ENCODE peak calls at places on chromosomes 6 and 20, in five cellular contexts. G is hepatocyte, C is uterus, Z is PC-9, B is SJSA1. I is an unnamed sample.

GRCh38 chr6:38705924-38706323 is 3.0 kb upstream of the GLO1 start:
- DNase-seq in G (no peak), Z (no peak), C (no peak), B (no peak), I (no peak)

GRCh38 chr20:8155848-8156602 is 24.0 kb downstream of the PLCB1 start:
- DNase-seq in C (no peak), B (no peak), G (no peak), Z (peak), I (no peak)

GRCh38 chr20:10505320-10506226 is 70.5 kb downstream of the SLX4IP start:
- DNase-seq in B (peak), C (peak), Z (no peak), G (peak), I (no peak)

GRCh38 chr20:62320581-62321354 is 18.0 kb downstream of the ADRM1 start:
- DNase-seq in Z (no peak), B (no peak), G (peak), C (no peak), I (no peak)

GRCh38 chr20:1579488-1579887 is 22.0 kb upstream of the SIRPD start:
- DNase-seq in Z (peak), B (no peak), G (peak), C (no peak), I (no peak)

GRCh38 chr20:50110141-50111047 is 2.6 kb downstream of the UBE2V1 start:
- DNase-seq in Z (peak), B (no peak), G (peak), C (no peak), I (peak)

GRCh38 chr6:7106752-7107577 is 796 bp upstream of the RREB1 start:
- DNase-seq in Z (no peak), B (peak), G (peak), C (peak), I (peak)

GRCh38 chr6:125230674-125231073 is 71.1 kb downstream of the HDDC2 start:
- DNase-seq in C (no peak), Z (no peak), B (no peak), G (no peak), I (no peak)

GRCh38 chr6:133286765-133287164 is 45.6 kb downstream of the EYA4 start:
- DNase-seq in G (peak), B (no peak), C (no peak), Z (no peak), I (no peak)

GRCh38 chr20:17225891-17226409 is 890 bp upstream of the PCSK2 start:
- DNase-seq in B (no peak), Z (no peak), G (peak), C (no peak), I (peak)

GRCh38 chr20:17579369-17580039 is 9.6 kb downstream of the DSTN start:
- DNase-seq in B (no peak), C (no peak), Z (no peak), G (no peak), I (no peak)

GRCh38 chr20:43975096-43975768 is 60.6 kb downstream of the TOX2 start:
- DNase-seq in Z (peak), B (peak), G (no peak), C (no peak), I (no peak)

GRCh38 chr6:108993876-108994275 is 100.8 kb downstream of the SESN1 start:
- DNase-seq in B (no peak), Z (no peak), C (no peak), G (no peak), I (no peak)

GRCh38 chr6:73519943-73520687 is 717 bp downstream of the EEF1A1 start:
- DNase-seq in Z (peak), B (peak), G (peak), C (peak), I (peak)

GRCh38 chr6:121896771-121897170 is 461.3 kb downstream of the GJA1 start:
- DNase-seq in C (no peak), B (no peak), G (no peak), Z (no peak), I (no peak)

GRCh38 chr6:23174781-23175361 is 605.5 kb downstream of the HDGFL1 start:
- DNase-seq in Z (peak), B (peak), C (no peak), G (no peak), I (no peak)

GRCh38 chr20:38499366-38499765 is 26.7 kb downstream of the RALGAPB start:
- DNase-seq in C (no peak), B (no peak), Z (no peak), G (no peak), I (no peak)

GRCh38 chr20:38501858-38502431 is 29.3 kb downstream of the RALGAPB start:
- DNase-seq in B (no peak), C (no peak), Z (no peak), G (no peak), I (no peak)

GRCh38 chr20:38498909-38499308 is 26.3 kb downstream of the RALGAPB start:
- DNase-seq in B (no peak), C (no peak), G (no peak), Z (no peak), I (no peak)

GRCh38 chr20:38497246-38497645 is 24.6 kb downstream of the RALGAPB start:
- DNase-seq in B (peak), C (no peak), G (no peak), Z (no peak), I (no peak)
- H3K4me3 ChIP-seq in B (no peak), C (no peak), G (no peak), Z (no peak), I (no peak)

GRCh38 chr6:76000629-76001028 is 71.8 kb downstream of the IMPG1 start:
- DNase-seq in C (no peak), B (no peak), Z (no peak), G (no peak), I (no peak)
- H3K4me3 ChIP-seq in C (no peak), B (no peak), Z (no peak), G (no peak), I (no peak)

DNA sequence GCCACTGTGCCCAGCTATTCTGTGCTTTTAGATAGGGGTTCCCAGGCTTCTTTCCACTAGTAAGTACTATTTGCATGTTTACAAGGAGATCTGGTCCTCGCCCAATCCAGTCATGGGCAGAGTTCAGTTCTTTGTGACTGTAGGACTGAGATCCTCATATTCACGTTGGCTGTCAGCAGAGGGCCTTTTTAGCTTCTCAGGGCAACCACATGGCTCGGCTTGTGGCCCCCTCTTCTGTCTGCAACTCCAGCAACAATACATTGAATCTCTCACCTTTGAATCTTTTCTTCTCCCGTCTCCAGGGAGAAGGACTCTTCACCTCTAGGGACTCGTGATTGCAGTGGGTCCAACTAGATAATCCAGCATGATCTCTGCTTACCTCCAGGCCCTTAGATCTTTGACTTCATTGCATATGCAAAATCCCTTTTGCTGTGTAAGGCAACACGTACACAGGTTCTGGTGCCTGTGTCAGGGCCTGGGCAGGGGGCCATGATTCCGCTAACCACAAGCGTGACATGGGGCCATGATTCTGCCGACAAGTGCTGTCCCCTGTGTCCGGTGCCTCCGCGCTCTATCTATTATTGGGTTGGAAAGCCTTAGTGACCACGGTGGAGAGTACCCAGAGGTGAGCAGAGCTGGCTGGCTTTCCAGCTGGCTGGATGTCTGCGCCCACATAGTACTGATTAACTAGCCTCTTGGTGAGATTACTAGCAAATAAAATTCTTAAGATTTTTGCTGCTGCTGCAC is 5.1 kb downstream of the CCR6 start:
- DNase-seq in Z (no peak), C (no peak), G (no peak), B (no peak), I (no peak)
- H3K4me3 ChIP-seq in Z (no peak), C (no peak), G (no peak), B (no peak), I (no peak)

GRCh38 chr6:16657768-16658167 is 103.5 kb downstream of the ATXN1 start:
- DNase-seq in Z (no peak), B (no peak), G (no peak), C (no peak), I (no peak)
- H3K4me3 ChIP-seq in Z (no peak), B (no peak), G (no peak), C (no peak), I (no peak)

DNA sequence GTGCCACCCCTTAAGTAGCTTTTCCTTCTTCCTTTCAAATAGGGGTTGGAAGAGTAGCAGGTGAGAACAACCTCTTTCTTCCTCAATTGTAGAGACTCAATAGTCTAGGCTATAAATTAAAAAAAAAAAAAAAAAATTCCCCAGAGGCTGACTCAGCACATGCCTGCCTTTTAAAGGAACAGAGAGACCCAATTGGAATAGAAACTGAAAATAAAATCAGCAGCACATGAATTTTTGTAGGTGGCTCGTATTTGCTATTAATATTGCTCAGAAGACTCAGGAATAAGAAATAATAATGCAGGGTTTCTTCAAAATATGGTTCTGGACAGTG is 19.3 kb downstream of the TOP1 start:
- DNase-seq in B (peak), G (no peak), C (no peak), Z (peak), I (no peak)
- H3K4me3 ChIP-seq in B (no peak), G (no peak), C (no peak), Z (peak), I (no peak)

GRCh38 chr6:15440040-15440439 is 194.2 kb downstream of the JARID2 start:
- DNase-seq in B (no peak), C (no peak), Z (no peak), G (no peak), I (no peak)
- H3K4me3 ChIP-seq in B (no peak), C (no peak), Z (no peak), G (no peak), I (no peak)

DNA sequence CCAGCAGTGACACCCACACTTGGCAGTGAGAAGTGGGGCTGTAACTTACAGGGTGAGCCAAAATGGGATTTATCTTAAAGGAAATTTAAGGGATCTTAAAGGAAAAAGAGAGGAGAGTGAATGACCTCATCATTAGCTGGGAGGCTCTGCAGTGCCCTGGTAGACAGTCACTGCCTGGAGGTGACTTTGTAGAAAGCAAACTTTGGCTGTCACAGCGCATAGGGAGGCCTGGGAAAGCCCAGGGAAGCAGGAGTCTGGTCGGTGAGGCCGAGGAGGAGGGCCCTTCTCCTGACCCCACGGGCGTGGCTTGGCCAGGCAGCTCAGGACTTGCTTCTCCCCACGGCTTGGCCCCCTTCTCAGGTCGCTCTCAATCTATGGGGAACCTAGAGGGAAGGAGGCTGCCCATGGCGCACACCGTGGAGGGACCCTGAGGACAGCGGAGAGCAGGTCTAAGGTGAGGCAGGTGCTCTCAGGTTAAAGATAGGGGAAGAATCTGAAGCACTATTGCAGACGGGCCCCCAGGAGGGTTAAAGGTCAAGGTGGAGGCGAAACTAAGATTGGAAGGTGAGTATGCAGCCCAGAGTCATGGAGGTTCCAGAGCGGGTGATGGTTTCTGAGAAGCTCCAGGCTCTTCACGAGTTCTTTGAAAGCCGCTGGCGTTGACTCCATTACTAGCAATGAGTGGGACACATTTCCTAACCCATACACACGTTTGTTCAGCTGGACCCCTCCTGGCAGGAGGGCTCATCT is 15.6 kb upstream of the RIPK1 start:
- DNase-seq in Z (no peak), G (peak), C (no peak), B (no peak), I (peak)
- H3K4me3 ChIP-seq in Z (no peak), G (no peak), C (no peak), B (no peak), I (no peak)

GRCh38 chr20:14622796-14623195 is 285.4 kb upstream of the FLRT3 start:
- DNase-seq in G (peak), Z (peak), B (no peak), C (no peak), I (no peak)

GRCh38 chr20:14616003-14616402 is 278.6 kb upstream of the FLRT3 start:
- DNase-seq in C (no peak), Z (no peak), G (no peak), B (no peak), I (no peak)

GRCh38 chr20:14619411-14619810 is 282.0 kb upstream of the FLRT3 start:
- DNase-seq in Z (no peak), G (no peak), B (no peak), C (no peak), I (no peak)

GRCh38 chr20:14612389-14612788 is 275.0 kb upstream of the FLRT3 start:
- DNase-seq in Z (no peak), B (no peak), C (no peak), G (no peak), I (no peak)

DNA sequence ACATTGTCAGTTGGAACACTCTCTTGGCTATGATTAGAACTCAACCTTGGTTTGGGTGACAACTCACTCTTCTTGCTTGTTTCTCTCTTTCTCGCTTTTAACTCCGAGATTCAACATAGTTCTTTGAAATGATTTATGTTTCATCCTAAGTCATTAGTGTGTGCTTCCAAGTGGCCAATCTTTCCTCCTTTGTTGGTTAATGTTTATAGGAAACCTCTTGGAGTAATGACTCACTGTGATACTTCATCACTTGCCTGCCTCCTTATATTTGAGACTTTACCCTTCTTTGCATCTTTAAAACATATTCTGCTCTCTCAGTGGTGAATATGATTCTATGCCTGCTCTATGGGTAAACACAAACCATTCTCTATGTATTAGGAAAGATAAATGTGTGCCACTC is 279.7 kb upstream of the FLRT3 start:
- DNase-seq in C (no peak), G (peak), Z (no peak), B (no peak), I (no peak)
- H3K4me3 ChIP-seq in C (no peak), G (no peak), Z (no peak), B (no peak), I (no peak)

GRCh38 chr6:158517581-158517980 is 42.3 kb upstream of the TMEM181 start:
- DNase-seq in C (no peak), G (no peak), Z (no peak), B (no peak), I (no peak)
- H3K4me3 ChIP-seq in C (no peak), G (no peak), Z (no peak), B (no peak), I (no peak)

DNA sequence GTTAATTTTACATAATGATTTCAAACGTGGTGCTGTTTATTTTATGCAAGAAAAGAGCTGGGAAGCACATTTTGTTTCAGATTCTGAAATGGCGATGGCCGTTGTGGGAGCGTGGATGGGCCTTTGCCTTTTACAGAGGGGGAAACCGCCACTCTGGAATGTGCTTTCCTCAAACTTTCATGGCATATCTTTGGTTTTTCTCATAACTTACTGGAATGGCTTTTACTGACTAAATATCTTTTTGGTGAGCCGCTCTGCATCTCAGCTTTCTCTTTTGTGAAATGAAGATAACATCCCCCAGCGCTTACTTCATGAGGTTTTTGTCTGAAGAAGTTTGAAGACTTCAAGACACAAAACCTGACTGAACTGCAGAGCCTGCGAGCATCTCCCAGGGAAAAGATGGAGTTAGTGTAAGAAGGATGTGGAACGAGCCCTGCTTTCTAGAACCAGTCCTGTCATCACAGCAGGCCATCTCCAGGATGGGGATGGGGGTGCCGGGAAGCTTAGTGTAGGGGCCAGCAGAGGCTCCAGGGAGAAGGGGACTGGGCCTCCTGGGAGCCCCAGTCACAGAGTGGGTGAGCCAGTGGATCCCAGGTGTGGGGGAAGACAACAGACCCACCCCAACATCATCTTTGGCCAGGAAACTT is 61.8 kb upstream of the TIAM2 start:
- DNase-seq in G (no peak), C (no peak), Z (no peak), B (peak), I (no peak)
- H3K4me3 ChIP-seq in G (no peak), C (no peak), Z (no peak), B (no peak), I (no peak)